ENCODE peak calls at places on chromosomes 4 and X, in nine cellular contexts. One of them, this sample, is unnamed.

GRCh38 chr4:146255874-146256273 is 41.5 kb downstream of the REELD1 start:
- DNase-seq in MM.1S: no peak
- DNase-seq in iPS DF 6.9: no peak
- DNase-seq in CD8-positive, alpha-beta T cell: no peak
- DNase-seq in cardiac muscle cell: peak; percentile 83
- DNase-seq in endothelial cell of umbilical vein: peak; percentile 36
- DNase-seq in pancreas: no peak
- DNase-seq in CD8-positive, alpha-beta memory T cell: no peak
- DNase-seq in fibroblast of lung: peak; percentile 14
- DNase-seq in this sample: no peak

GRCh38 chrX:149280011-149280410 is 225.1 kb downstream of the IDS start:
- DNase-seq in pancreas: no peak
- DNase-seq in endothelial cell of umbilical vein: no peak
- DNase-seq in CD8-positive, alpha-beta T cell: no peak
- DNase-seq in iPS DF 6.9: no peak
- DNase-seq in cardiac muscle cell: no peak
- DNase-seq in CD8-positive, alpha-beta memory T cell: no peak
- DNase-seq in MM.1S: no peak
- DNase-seq in fibroblast of lung: no peak
- DNase-seq in this sample: no peak

GRCh38 chr4:153408932-153409331 is 57.2 kb upstream of the TMEM131L start:
- DNase-seq in iPS DF 6.9: no peak
- DNase-seq in cardiac muscle cell: no peak
- DNase-seq in pancreas: no peak
- DNase-seq in endothelial cell of umbilical vein: no peak
- DNase-seq in MM.1S: no peak
- DNase-seq in fibroblast of lung: peak; percentile 19
- DNase-seq in CD8-positive, alpha-beta T cell: no peak
- DNase-seq in CD8-positive, alpha-beta memory T cell: no peak
- DNase-seq in this sample: no peak

GRCh38 chrX:63673896-63674295 is 111.1 kb downstream of the ARHGEF9 start:
- DNase-seq in cardiac muscle cell: no peak
- DNase-seq in endothelial cell of umbilical vein: no peak
- DNase-seq in iPS DF 6.9: no peak
- DNase-seq in MM.1S: no peak
- DNase-seq in fibroblast of lung: no peak
- DNase-seq in CD8-positive, alpha-beta T cell: no peak
- DNase-seq in CD8-positive, alpha-beta memory T cell: no peak
- DNase-seq in pancreas: no peak
- DNase-seq in this sample: no peak

GRCh38 chr4:26141916-26142638 is 178.7 kb upstream of the RBPJ start:
- DNase-seq in cardiac muscle cell: peak; percentile 25
- DNase-seq in MM.1S: no peak
- DNase-seq in endothelial cell of umbilical vein: no peak
- DNase-seq in pancreas: no peak
- DNase-seq in CD8-positive, alpha-beta memory T cell: no peak
- DNase-seq in CD8-positive, alpha-beta T cell: no peak
- DNase-seq in fibroblast of lung: peak; percentile 98
- DNase-seq in iPS DF 6.9: no peak
- DNase-seq in this sample: no peak

GRCh38 chrX:20140410-20140809 is 1.2 kb downstream of the EIF1AX start:
- DNase-seq in MM.1S: no peak
- DNase-seq in CD8-positive, alpha-beta memory T cell: no peak
- DNase-seq in iPS DF 6.9: no peak
- DNase-seq in endothelial cell of umbilical vein: no peak
- DNase-seq in cardiac muscle cell: no peak
- DNase-seq in fibroblast of lung: no peak
- DNase-seq in pancreas: no peak
- DNase-seq in CD8-positive, alpha-beta T cell: no peak
- DNase-seq in this sample: no peak

GRCh38 chr4:150896513-150896912 is 118.6 kb downstream of the LRBA start:
- DNase-seq in MM.1S: no peak
- DNase-seq in endothelial cell of umbilical vein: no peak
- DNase-seq in CD8-positive, alpha-beta T cell: no peak
- DNase-seq in pancreas: no peak
- DNase-seq in cardiac muscle cell: no peak
- DNase-seq in iPS DF 6.9: no peak
- DNase-seq in fibroblast of lung: no peak
- DNase-seq in CD8-positive, alpha-beta memory T cell: no peak
- DNase-seq in this sample: no peak

GRCh38 chr4:133150643-133151300 is 1.7 kb downstream of the PCDH10 start:
- DNase-seq in iPS DF 6.9: no peak
- DNase-seq in CD8-positive, alpha-beta T cell: no peak
- DNase-seq in fibroblast of lung: peak; percentile 12
- DNase-seq in MM.1S: no peak
- DNase-seq in pancreas: peak; percentile 12
- DNase-seq in CD8-positive, alpha-beta memory T cell: no peak
- DNase-seq in cardiac muscle cell: peak; percentile 16
- DNase-seq in endothelial cell of umbilical vein: peak; percentile 58
- DNase-seq in this sample: no peak

GRCh38 chrX:132219343-132219768 is at the start of gene RAP2C:
- DNase-seq in cardiac muscle cell: peak; percentile 64
- DNase-seq in CD8-positive, alpha-beta T cell: peak; percentile 56
- DNase-seq in CD8-positive, alpha-beta memory T cell: peak; percentile 41
- DNase-seq in iPS DF 6.9: no peak
- DNase-seq in MM.1S: peak; percentile 71
- DNase-seq in pancreas: peak; percentile 75
- DNase-seq in fibroblast of lung: peak; percentile 67
- DNase-seq in endothelial cell of umbilical vein: peak; percentile 67
- DNase-seq in this sample: peak; percentile 37

GRCh38 chr4:7302781-7303180 is 110.4 kb downstream of the SORCS2 start:
- DNase-seq in fibroblast of lung: no peak
- DNase-seq in endothelial cell of umbilical vein: no peak
- DNase-seq in MM.1S: no peak
- DNase-seq in pancreas: no peak
- DNase-seq in CD8-positive, alpha-beta memory T cell: no peak
- DNase-seq in iPS DF 6.9: no peak
- DNase-seq in CD8-positive, alpha-beta T cell: no peak
- DNase-seq in cardiac muscle cell: no peak
- DNase-seq in this sample: no peak

GRCh38 chr4:2298548-2298991 is 36.7 kb upstream of the MXD4 start:
- DNase-seq in CD8-positive, alpha-beta T cell: no peak
- DNase-seq in fibroblast of lung: no peak
- DNase-seq in CD8-positive, alpha-beta memory T cell: no peak
- DNase-seq in cardiac muscle cell: no peak
- DNase-seq in MM.1S: no peak
- DNase-seq in endothelial cell of umbilical vein: no peak
- DNase-seq in pancreas: peak; percentile 9
- DNase-seq in iPS DF 6.9: no peak
- DNase-seq in this sample: no peak

GRCh38 chr4:110624016-110624770 is 1.3 kb upstream of the PITX2 start:
- DNase-seq in cardiac muscle cell: no peak
- DNase-seq in MM.1S: no peak
- DNase-seq in pancreas: no peak
- DNase-seq in iPS DF 6.9: no peak
- DNase-seq in CD8-positive, alpha-beta memory T cell: no peak
- DNase-seq in fibroblast of lung: no peak
- DNase-seq in endothelial cell of umbilical vein: no peak
- DNase-seq in CD8-positive, alpha-beta T cell: no peak
- DNase-seq in this sample: no peak

GRCh38 chrX:13764765-13765164 is 30.2 kb downstream of the OFD1 start:
- DNase-seq in CD8-positive, alpha-beta memory T cell: no peak
- DNase-seq in MM.1S: no peak
- DNase-seq in cardiac muscle cell: peak; percentile 17
- DNase-seq in pancreas: peak; percentile 24
- DNase-seq in CD8-positive, alpha-beta T cell: no peak
- DNase-seq in fibroblast of lung: peak; percentile 23
- DNase-seq in iPS DF 6.9: no peak
- DNase-seq in endothelial cell of umbilical vein: no peak
- DNase-seq in this sample: no peak

GRCh38 chrX:56788717-56789122 is 59.7 kb downstream of the NBDY start:
- DNase-seq in CD8-positive, alpha-beta T cell: no peak
- DNase-seq in pancreas: no peak
- DNase-seq in CD8-positive, alpha-beta memory T cell: no peak
- DNase-seq in iPS DF 6.9: no peak
- DNase-seq in MM.1S: peak; percentile 67
- DNase-seq in fibroblast of lung: no peak
- DNase-seq in endothelial cell of umbilical vein: no peak
- DNase-seq in cardiac muscle cell: peak; percentile 52
- DNase-seq in this sample: no peak

GRCh38 chr4:7652906-7653305 is 218.2 kb upstream of the PSAPL1 start:
- DNase-seq in CD8-positive, alpha-beta T cell: no peak
- DNase-seq in endothelial cell of umbilical vein: no peak
- DNase-seq in CD8-positive, alpha-beta memory T cell: no peak
- DNase-seq in fibroblast of lung: no peak
- DNase-seq in pancreas: no peak
- DNase-seq in MM.1S: no peak
- DNase-seq in cardiac muscle cell: no peak
- DNase-seq in iPS DF 6.9: no peak
- DNase-seq in this sample: no peak

GRCh38 chr4:172202480-172203076 is 389.4 kb downstream of the GALNTL6 start:
- DNase-seq in MM.1S: peak; percentile 40
- DNase-seq in cardiac muscle cell: peak; percentile 32
- DNase-seq in CD8-positive, alpha-beta memory T cell: no peak
- DNase-seq in fibroblast of lung: peak; percentile 16
- DNase-seq in endothelial cell of umbilical vein: peak; percentile 17
- DNase-seq in CD8-positive, alpha-beta T cell: no peak
- DNase-seq in iPS DF 6.9: no peak
- DNase-seq in pancreas: no peak
- DNase-seq in this sample: no peak

GRCh38 chr4:158121203-158121586 is 51.6 kb downstream of the GASK1B start:
- DNase-seq in CD8-positive, alpha-beta memory T cell: no peak
- DNase-seq in fibroblast of lung: peak; percentile 100
- DNase-seq in CD8-positive, alpha-beta T cell: no peak
- DNase-seq in MM.1S: no peak
- DNase-seq in cardiac muscle cell: peak; percentile 99
- DNase-seq in pancreas: no peak
- DNase-seq in endothelial cell of umbilical vein: no peak
- DNase-seq in iPS DF 6.9: no peak
- DNase-seq in this sample: no peak

GRCh38 chr4:8123389-8123788 is 35.2 kb downstream of the ABLIM2 start:
- DNase-seq in pancreas: no peak
- DNase-seq in endothelial cell of umbilical vein: no peak
- DNase-seq in fibroblast of lung: no peak
- DNase-seq in CD8-positive, alpha-beta memory T cell: no peak
- DNase-seq in cardiac muscle cell: peak; percentile 29
- DNase-seq in iPS DF 6.9: no peak
- DNase-seq in MM.1S: no peak
- DNase-seq in CD8-positive, alpha-beta T cell: no peak
- DNase-seq in this sample: no peak

GRCh38 chr4:128635141-128635911 is 174.2 kb upstream of the JADE1 start:
- DNase-seq in fibroblast of lung: peak; percentile 73
- DNase-seq in MM.1S: no peak
- DNase-seq in CD8-positive, alpha-beta memory T cell: no peak
- DNase-seq in CD8-positive, alpha-beta T cell: no peak
- DNase-seq in cardiac muscle cell: peak; percentile 99
- DNase-seq in iPS DF 6.9: no peak
- DNase-seq in pancreas: peak; percentile 96
- DNase-seq in endothelial cell of umbilical vein: no peak
- DNase-seq in this sample: no peak

GRCh38 chr4:141102367-141102766 is 30.9 kb downstream of the RNF150 start:
- DNase-seq in cardiac muscle cell: peak; percentile 38
- DNase-seq in iPS DF 6.9: no peak
- DNase-seq in CD8-positive, alpha-beta T cell: no peak
- DNase-seq in MM.1S: no peak
- DNase-seq in CD8-positive, alpha-beta memory T cell: no peak
- DNase-seq in pancreas: no peak
- DNase-seq in fibroblast of lung: peak; percentile 42
- DNase-seq in endothelial cell of umbilical vein: no peak
- DNase-seq in this sample: no peak

GRCh38 chr4:126898815-126899214 is 733.9 kb upstream of the INTU start:
- DNase-seq in cardiac muscle cell: no peak
- DNase-seq in endothelial cell of umbilical vein: no peak
- DNase-seq in pancreas: no peak
- DNase-seq in MM.1S: no peak
- DNase-seq in CD8-positive, alpha-beta T cell: no peak
- DNase-seq in fibroblast of lung: no peak
- DNase-seq in CD8-positive, alpha-beta memory T cell: no peak
- DNase-seq in iPS DF 6.9: no peak
- DNase-seq in this sample: no peak
- H3K9me3 ChIP-seq in cardiac muscle cell: no peaks in the 10 kb centered on the region
- H3K9me3 ChIP-seq in endothelial cell of umbilical vein: no peaks in the 10 kb centered on the region
- H3K9me3 ChIP-seq in pancreas: no peaks in the 10 kb centered on the region
- H3K9me3 ChIP-seq in MM.1S: no peaks in the 10 kb centered on the region
- H3K9me3 ChIP-seq in CD8-positive, alpha-beta T cell: no peaks in the 10 kb centered on the region
- H3K9me3 ChIP-seq in fibroblast of lung: no peaks in the 10 kb centered on the region
- H3K9me3 ChIP-seq in CD8-positive, alpha-beta memory T cell: no peaks in the 10 kb centered on the region
- H3K9me3 ChIP-seq in iPS DF 6.9: no peaks in the 10 kb centered on the region
- H3K9me3 ChIP-seq in this sample: no peaks in the 10 kb centered on the region

GRCh38 chrX:76509775-76510174 is 82.3 kb downstream of the MAGEE1 start:
- DNase-seq in fibroblast of lung: no peak
- DNase-seq in iPS DF 6.9: no peak
- DNase-seq in CD8-positive, alpha-beta memory T cell: no peak
- DNase-seq in endothelial cell of umbilical vein: no peak
- DNase-seq in pancreas: no peak
- DNase-seq in MM.1S: no peak
- DNase-seq in cardiac muscle cell: no peak
- DNase-seq in CD8-positive, alpha-beta T cell: no peak
- DNase-seq in this sample: no peak
- H3K9me3 ChIP-seq in fibroblast of lung: no peaks in the 10 kb centered on the region
- H3K9me3 ChIP-seq in iPS DF 6.9: no peaks in the 10 kb centered on the region
- H3K9me3 ChIP-seq in CD8-positive, alpha-beta memory T cell: no peaks in the 10 kb centered on the region
- H3K9me3 ChIP-seq in endothelial cell of umbilical vein: no peaks in the 10 kb centered on the region
- H3K9me3 ChIP-seq in pancreas: no peaks in the 10 kb centered on the region
- H3K9me3 ChIP-seq in MM.1S: no peaks in the 10 kb centered on the region
- H3K9me3 ChIP-seq in cardiac muscle cell: no peaks in the 10 kb centered on the region
- H3K9me3 ChIP-seq in CD8-positive, alpha-beta T cell: no peaks in the 10 kb centered on the region
- H3K9me3 ChIP-seq in this sample: no peaks in the 10 kb centered on the region

GRCh38 chrX:26783512-26784225 is 567.7 kb downstream of the MAGEB5 start:
- DNase-seq in cardiac muscle cell: peak; percentile 6
- DNase-seq in fibroblast of lung: peak; percentile 65
- DNase-seq in MM.1S: peak; percentile 62
- DNase-seq in endothelial cell of umbilical vein: peak; percentile 87
- DNase-seq in CD8-positive, alpha-beta T cell: no peak
- DNase-seq in iPS DF 6.9: peak; percentile 37
- DNase-seq in CD8-positive, alpha-beta memory T cell: no peak
- DNase-seq in pancreas: peak; percentile 22
- DNase-seq in this sample: no peak

DNA sequence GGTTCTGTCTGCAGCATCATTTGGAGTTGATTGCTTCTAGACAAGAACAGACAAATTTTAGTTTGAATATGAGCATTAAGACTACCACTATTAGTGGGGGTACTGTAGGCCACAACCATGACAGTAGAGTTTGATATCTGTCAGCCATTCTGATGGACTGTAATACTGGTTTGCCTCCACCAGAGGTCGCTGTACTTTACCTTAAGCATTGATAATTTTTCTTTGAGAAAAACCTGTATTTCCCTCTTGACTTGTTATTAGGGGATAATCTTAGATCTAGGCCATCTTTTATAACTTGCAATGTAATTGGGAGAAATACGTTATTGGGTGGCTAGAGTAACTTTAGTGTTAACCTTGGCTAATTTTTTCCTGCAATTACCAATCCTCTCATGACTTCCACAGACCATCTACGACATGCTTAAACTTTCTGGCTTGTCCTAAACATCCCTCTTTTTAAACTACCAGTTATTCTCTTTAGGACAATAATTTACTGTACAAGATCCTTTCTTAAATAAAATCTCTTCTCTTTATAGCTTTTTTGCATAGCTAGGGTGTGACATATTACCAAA is 562.4 kb downstream of the MAGEB5 start:
- DNase-seq in fibroblast of lung: no peak
- DNase-seq in endothelial cell of umbilical vein: no peak
- DNase-seq in MM.1S: no peak
- DNase-seq in cardiac muscle cell: no peak
- DNase-seq in CD8-positive, alpha-beta T cell: no peak
- DNase-seq in pancreas: no peak
- DNase-seq in iPS DF 6.9: peak; percentile 1
- DNase-seq in CD8-positive, alpha-beta memory T cell: no peak
- DNase-seq in this sample: no peak
- H3K9me3 ChIP-seq in fibroblast of lung: no peaks in the 10 kb centered on the region
- H3K9me3 ChIP-seq in endothelial cell of umbilical vein: no peaks in the 10 kb centered on the region
- H3K9me3 ChIP-seq in MM.1S: no peaks in the 10 kb centered on the region
- H3K9me3 ChIP-seq in cardiac muscle cell: peaks cover 6% of the 10 kb centered on the region
- H3K9me3 ChIP-seq in CD8-positive, alpha-beta T cell: no peaks in the 10 kb centered on the region
- H3K9me3 ChIP-seq in pancreas: no peaks in the 10 kb centered on the region
- H3K9me3 ChIP-seq in iPS DF 6.9: no peaks in the 10 kb centered on the region
- H3K9me3 ChIP-seq in CD8-positive, alpha-beta memory T cell: no peaks in the 10 kb centered on the region
- H3K9me3 ChIP-seq in this sample: no peaks in the 10 kb centered on the region

GRCh38 chr4:253936-254756 is 51.1 kb downstream of the ZNF732 start:
- DNase-seq in MM.1S: no peak
- DNase-seq in CD8-positive, alpha-beta T cell: no peak
- DNase-seq in endothelial cell of umbilical vein: no peak
- DNase-seq in pancreas: no peak
- DNase-seq in cardiac muscle cell: no peak
- DNase-seq in fibroblast of lung: no peak
- DNase-seq in CD8-positive, alpha-beta memory T cell: no peak
- DNase-seq in iPS DF 6.9: no peak
- DNase-seq in this sample: no peak
- H3K9me3 ChIP-seq in MM.1S: no peaks in the 10 kb centered on the region
- H3K9me3 ChIP-seq in CD8-positive, alpha-beta T cell: peaks cover 19% of the 10 kb centered on the region
- H3K9me3 ChIP-seq in endothelial cell of umbilical vein: no peaks in the 10 kb centered on the region
- H3K9me3 ChIP-seq in pancreas: no peaks in the 10 kb centered on the region
- H3K9me3 ChIP-seq in cardiac muscle cell: peaks cover 21% of the 10 kb centered on the region
- H3K9me3 ChIP-seq in fibroblast of lung: no peaks in the 10 kb centered on the region
- H3K9me3 ChIP-seq in CD8-positive, alpha-beta memory T cell: peaks cover 24% of the 10 kb centered on the region
- H3K9me3 ChIP-seq in iPS DF 6.9: peaks cover 4% of the 10 kb centered on the region
- H3K9me3 ChIP-seq in this sample: peaks cover 22% of the 10 kb centered on the region

This sample was measured in T-helper 17 cell.